ENCODE peak calls at places on chromosomes 11 and 22, in nine cellular contexts. N is tibial artery, I is pancreas, U is AG04450, R is astrocyte, J is upper lobe of left lung, O is cardiac muscle cell, X is cardiac fibroblast, E is left ventricle myocardium inferior. Q is an unnamed sample.

GRCh38 chr11:124618863-124619262 is 3.8 kb upstream of the TBRG1 start:
- DNase-seq in X (no peak), J (no peak), O (no peak), E (no peak), U (no peak), I (no peak), R (no peak), N (no peak), Q (no peak)

GRCh38 chr11:65591939-65592814 is 3.4 kb downstream of the KCNK7 start:
- DNase-seq in J (no peak), E (peak), U (no peak), R (peak), X (no peak), O (peak), N (peak), I (peak), Q (no peak)

GRCh38 chr11:2189938-2190669 is 18.5 kb upstream of the TH start:
- DNase-seq in I (peak), E (no peak), O (no peak), R (no peak), N (no peak), X (no peak), J (no peak), U (no peak), Q (no peak)

GRCh38 chr22:22939537-22940368 is 52.1 kb downstream of the IGLL5 start:
- DNase-seq in U (no peak), E (no peak), X (no peak), N (no peak), O (no peak), J (no peak), R (no peak), I (no peak), Q (no peak)

GRCh38 chr11:98455500-98456186 is 565.1 kb upstream of the CNTN5 start:
- DNase-seq in X (no peak), I (no peak), J (no peak), U (no peak), O (no peak), R (no peak), E (no peak), N (no peak), Q (no peak)

GRCh38 chr11:17012712-17013547 is 1.3 kb downstream of the PLEKHA7 start:
- DNase-seq in J (peak), I (peak), E (peak), U (no peak), X (peak), N (peak), O (peak), R (peak), Q (peak)

GRCh38 chr11:86849679-86850078 is 49.3 kb downstream of the PRSS23 start:
- DNase-seq in X (no peak), R (no peak), U (no peak), E (no peak), N (no peak), O (no peak), J (no peak), I (no peak), Q (no peak)

GRCh38 chr11:123481647-123482046 is 51.6 kb downstream of the GRAMD1B start:
- DNase-seq in X (no peak), R (no peak), O (no peak), E (no peak), U (no peak), N (no peak), I (no peak), J (no peak), Q (no peak)

GRCh38 chr22:32649515-32650200 is 151.8 kb upstream of the TIMP3 start:
- DNase-seq in O (no peak), X (no peak), E (no peak), J (peak), U (no peak), I (no peak), R (peak), N (peak), Q (peak)

GRCh38 chr22:25496396-25497064 is 67.9 kb upstream of the GRK3 start:
- DNase-seq in O (no peak), E (no peak), N (no peak), U (no peak), I (no peak), X (peak), J (no peak), R (peak), Q (peak)

GRCh38 chr11:67663515-67664212 is 10.8 kb downstream of the ALDH3B2 start:
- DNase-seq in O (no peak), N (no peak), R (no peak), U (no peak), X (no peak), J (no peak), I (no peak), E (no peak), Q (no peak)

GRCh38 chr11:114774599-114775365 is 96.5 kb downstream of the NXPE2 start:
- DNase-seq in U (peak), E (no peak), O (peak), N (no peak), I (no peak), R (peak), J (peak), X (peak), Q (peak)

GRCh38 chr22:38180841-38181452 is 683 bp downstream of the PLA2G6 start:
- DNase-seq in R (no peak), O (no peak), I (peak), N (peak), E (peak), J (peak), X (no peak), U (no peak), Q (peak)

GRCh38 chr11:64489831-64490441 is 101.1 kb upstream of the SLC22A12 start:
- DNase-seq in O (peak), I (peak), E (peak), R (no peak), N (peak), J (peak), X (peak), U (no peak), Q (peak)

GRCh38 chr22:38203090-38203810 is 1.5 kb downstream of the MAFF start:
- DNase-seq in E (no peak), I (peak), N (peak), O (peak), R (no peak), U (no peak), X (no peak), J (peak), Q (peak)

DNA sequence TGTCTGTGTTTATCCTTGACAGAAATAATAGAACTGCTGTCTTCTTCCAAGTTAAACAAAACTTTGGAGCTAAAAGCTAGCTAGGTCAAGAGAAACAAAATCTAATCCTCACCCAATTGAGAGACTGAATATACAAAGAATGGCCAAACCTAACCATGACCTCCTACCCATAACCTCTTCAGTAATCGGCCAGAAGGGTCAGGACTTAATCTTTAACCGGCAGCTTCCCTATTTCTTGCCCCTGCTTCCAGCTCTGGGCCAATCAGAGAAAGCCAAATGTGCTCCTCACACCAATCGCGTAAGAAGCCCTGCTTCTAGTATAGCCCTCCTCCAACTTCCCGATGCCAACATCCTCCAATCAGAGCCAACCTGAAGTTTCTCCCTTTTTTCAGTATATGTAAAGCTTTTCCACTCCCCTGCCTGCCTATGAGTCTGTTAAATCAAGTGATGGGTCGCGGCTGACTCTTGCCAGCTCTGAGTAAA is 1.7 kb upstream of the DDX6 start:
- DNase-seq in X (peak), N (peak), E (peak), R (peak), O (peak), J (peak), U (peak), I (peak), Q (peak)
- H3K4me3 ChIP-seq in X (peak), N (peak), E (peak), R (peak), O (peak), J (peak), U (peak), I (peak), Q (peak)

GRCh38 chr11:116869610-116870009 is 32.2 kb upstream of the APOA1 start:
- DNase-seq in U (no peak), J (no peak), E (no peak), X (no peak), I (no peak), O (no peak), R (no peak), N (no peak), Q (no peak)
- TF ChIP-seq CTCF in U (no peak), J (no peak), E (no peak), X (no peak), I (no peak), O (no peak), R (no peak), N (no peak), Q (no peak)

DNA sequence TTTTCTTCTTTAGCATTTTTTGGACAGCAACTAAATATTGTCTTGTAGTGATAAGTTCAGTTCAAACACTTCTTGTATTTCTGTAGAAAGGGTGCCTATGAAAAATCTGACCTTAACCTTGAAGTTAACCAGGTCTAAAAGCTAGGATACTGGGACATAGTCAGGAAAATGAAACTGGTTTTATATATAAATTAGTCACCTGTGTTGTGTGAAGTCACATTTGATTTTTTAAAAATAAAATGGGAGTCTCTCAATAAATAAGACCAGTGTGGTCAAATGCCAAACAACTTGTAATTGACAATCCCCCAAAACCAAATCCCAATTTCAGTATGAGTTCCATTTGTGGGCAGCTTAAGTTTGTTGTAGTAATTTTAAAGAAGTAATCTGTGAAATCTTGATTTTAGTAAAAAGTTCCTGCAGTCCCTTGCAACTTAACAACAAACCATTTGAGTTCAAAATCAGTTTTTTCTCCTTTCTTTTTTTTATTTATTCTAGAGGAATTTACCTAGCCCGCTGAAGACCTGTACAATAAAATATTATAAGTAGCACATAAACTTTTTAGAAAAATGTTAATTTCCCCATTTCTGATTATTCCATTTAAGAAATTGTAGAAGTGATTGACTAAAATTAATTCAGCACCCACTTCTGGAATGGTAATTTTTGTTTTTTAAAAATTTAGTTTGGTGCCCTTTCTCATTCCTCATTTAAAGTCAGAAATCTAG is 84.4 kb upstream of the PPARA start:
- DNase-seq in R (peak), O (no peak), I (no peak), X (no peak), J (no peak), N (no peak), U (no peak), E (no peak), Q (peak)
- H3K4me3 ChIP-seq in R (peak), O (no peak), I (no peak), X (no peak), J (no peak), N (peak), U (no peak), E (peak), Q (peak)

DNA sequence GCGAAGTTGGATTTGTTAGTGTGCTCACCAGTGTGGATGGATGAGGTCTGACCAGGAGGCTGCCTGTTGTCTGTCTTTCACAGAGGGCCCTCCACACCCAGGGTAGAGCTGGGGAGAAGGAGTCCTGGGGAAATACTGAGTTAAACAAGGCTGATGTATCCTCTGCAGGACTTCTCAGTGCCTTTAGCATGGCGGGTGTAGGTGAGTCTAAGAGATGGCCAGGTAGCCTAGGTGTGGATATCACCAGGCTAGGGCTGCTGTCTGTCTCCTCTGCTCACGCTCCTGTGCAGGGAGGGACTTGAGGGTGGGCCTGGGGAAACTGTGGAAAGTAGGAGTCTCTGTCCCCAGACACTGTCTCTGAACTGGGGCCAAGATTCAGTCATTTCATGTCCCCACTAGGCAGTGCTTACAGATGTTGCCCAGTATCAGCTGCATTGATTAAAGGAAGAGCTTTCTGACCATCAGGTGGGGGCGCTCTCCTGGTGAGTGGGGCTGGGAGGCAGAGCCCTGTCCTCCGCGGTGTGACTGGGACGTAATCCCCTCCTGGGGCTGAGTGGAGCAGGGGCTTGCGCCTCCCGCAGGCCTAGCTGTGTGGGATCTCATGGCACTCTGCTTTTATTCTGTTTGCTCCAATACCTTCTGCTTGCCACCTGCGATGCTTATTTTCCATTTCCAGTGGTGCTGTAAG is 35.5 kb upstream of the CCDC188 start:
- DNase-seq in X (no peak), J (no peak), E (no peak), O (no peak), I (no peak), N (no peak), R (no peak), U (no peak), Q (no peak)
- TF ChIP-seq CTCF in X (no peak), J (no peak), E (no peak), O (peak), I (no peak), N (no peak), R (no peak), U (peak), Q (no peak)

GRCh38 chr11:77039491-77040400 is 5.5 kb downstream of the B3GNT6 start:
- DNase-seq in E (no peak), J (no peak), U (no peak), I (peak), N (no peak), X (peak), R (peak), O (peak), Q (peak)
- H3K4me3 ChIP-seq in E (peak), J (peak), U (peak), I (peak), N (peak), X (peak), R (peak), O (peak), Q (peak)

GRCh38 chr11:58135171-58135570 is 9.8 kb upstream of the OR9I1 start:
- DNase-seq in R (no peak), I (no peak), O (no peak), N (no peak), J (no peak), U (no peak), E (no peak), X (no peak), Q (no peak)

GRCh38 chr11:58134151-58134550 is 8.8 kb upstream of the OR9I1 start:
- DNase-seq in N (no peak), O (no peak), J (no peak), R (no peak), I (no peak), X (no peak), E (no peak), U (no peak), Q (no peak)

GRCh38 chr11:58133329-58134076 is 8.2 kb upstream of the OR9I1 start:
- DNase-seq in X (no peak), J (no peak), E (no peak), R (no peak), N (no peak), I (no peak), U (no peak), O (no peak), Q (no peak)
- TF ChIP-seq CTCF in X (no peak), J (no peak), E (no peak), R (no peak), N (no peak), I (no peak), U (no peak), O (no peak), Q (no peak)

GRCh38 chr11:68828155-68828931 is 13.4 kb downstream of the CPT1A start:
- DNase-seq in E (peak), O (no peak), J (peak), N (no peak), U (no peak), R (no peak), X (no peak), I (peak), Q (no peak)
- H3K4me3 ChIP-seq in E (no peak), O (no peak), J (no peak), N (no peak), U (no peak), R (no peak), X (no peak), I (no peak), Q (no peak)

DNA sequence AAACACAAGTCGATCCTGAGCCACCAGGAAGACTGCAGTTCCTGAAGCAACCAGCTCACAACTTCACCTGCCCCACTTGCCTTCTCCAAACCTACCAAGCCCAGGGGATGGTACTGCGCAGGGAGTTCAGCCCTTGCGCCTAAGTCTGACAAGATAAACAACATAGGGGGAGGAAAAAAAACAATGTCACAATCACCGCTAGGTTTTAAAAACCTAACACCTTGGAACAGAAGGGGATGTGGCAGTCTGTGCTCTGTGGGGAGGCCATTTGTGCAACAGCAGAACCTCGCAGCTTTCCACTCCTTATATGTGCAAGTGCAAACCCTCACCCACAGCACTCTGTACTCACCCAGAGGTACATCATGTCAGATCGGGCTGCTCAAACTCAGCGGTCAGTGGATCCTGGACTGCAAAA is 134.2 kb downstream of the RBFOX2 start:
- DNase-seq in R (no peak), N (peak), X (peak), I (no peak), O (no peak), E (no peak), J (peak), U (no peak), Q (peak)
- TF ChIP-seq CTCF in R (no peak), N (peak), X (no peak), I (no peak), O (no peak), E (peak), J (peak), U (no peak), Q (no peak)

DNA sequence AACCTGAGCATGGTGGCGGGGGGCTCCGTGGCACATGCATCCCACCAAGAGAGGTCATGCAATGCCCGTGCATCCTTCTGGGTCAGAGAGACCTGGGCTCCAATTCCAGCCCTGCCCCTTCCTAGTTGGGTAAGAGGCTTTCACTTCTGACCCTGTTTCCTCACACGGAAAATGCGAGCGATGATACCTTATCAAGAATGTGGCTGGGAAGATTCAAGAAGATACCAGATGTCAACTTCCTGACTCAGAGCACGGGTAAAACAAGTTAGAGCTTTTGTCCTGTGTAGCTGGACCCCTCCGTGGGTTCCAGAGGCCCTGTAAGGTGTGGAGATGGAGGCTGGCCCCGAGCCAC is 8.7 kb upstream of the DGKZ start:
- DNase-seq in X (no peak), N (no peak), I (no peak), U (no peak), R (no peak), J (no peak), O (peak), E (no peak), Q (peak)
- H3K4me3 ChIP-seq in X (no peak), N (peak), I (no peak), U (no peak), R (no peak), J (peak), O (no peak), E (peak), Q (no peak)

GRCh38 chr11:125933030-125933813 is 12.6 kb upstream of the VSIG10L2 start:
- DNase-seq in R (no peak), I (no peak), N (no peak), U (no peak), E (no peak), J (no peak), O (no peak), X (no peak), Q (no peak)

GRCh38 chr11:125931681-125932080 is 14.2 kb upstream of the VSIG10L2 start:
- DNase-seq in I (no peak), E (no peak), U (no peak), N (no peak), X (no peak), J (no peak), O (no peak), R (no peak), Q (no peak)

GRCh38 chr11:125934473-125934872 is 11.4 kb upstream of the VSIG10L2 start:
- DNase-seq in U (no peak), N (no peak), R (no peak), I (no peak), O (no peak), X (no peak), E (no peak), J (no peak), Q (no peak)

GRCh38 chr11:125931116-125931515 is 14.7 kb upstream of the VSIG10L2 start:
- DNase-seq in X (no peak), N (no peak), R (no peak), U (no peak), I (no peak), O (no peak), J (no peak), E (no peak), Q (no peak)

GRCh38 chr11:125932301-125932700 is 13.5 kb upstream of the VSIG10L2 start:
- DNase-seq in X (no peak), J (no peak), E (no peak), I (no peak), N (no peak), O (no peak), R (no peak), U (no peak), Q (no peak)
- TF ChIP-seq CTCF in X (no peak), J (no peak), E (no peak), I (no peak), N (no peak), O (no peak), R (no peak), U (no peak), Q (no peak)